ENCODE peak calls at places on chromosomes 11 and 22, in four cellular contexts. A is HepG2, O is lung, S is HAP-1. Z is an unnamed sample. For H3K36me3, the result is how much of the 10 kb centered on the place peaks cover.

GRCh38 chr11:75160328-75160757 is 9.4 kb downstream of the SLCO2B1 start:
- DNase-seq in S (no peak), A (no peak), O (no peak), Z (no peak)

GRCh38 chr11:114553642-114554041 is 6.0 kb downstream of the NXPE1 start:
- DNase-seq in A (no peak), S (no peak), O (no peak), Z (no peak)

GRCh38 chr11:27535103-27535502 is 28.5 kb upstream of the LIN7C start:
- DNase-seq in O (no peak), A (no peak), S (no peak), Z (no peak)

GRCh38 chr11:46036009-46036408 is 85.2 kb downstream of the PHF21A start:
- DNase-seq in A (no peak), O (no peak), S (no peak), Z (no peak)

GRCh38 chr11:75140269-75141138 is 10.4 kb upstream of the SLCO2B1 start:
- DNase-seq in A (peak), O (peak), S (peak), Z (peak)

GRCh38 chr11:59611570-59612565 is 3.7 kb downstream of the OSBP start:
- DNase-seq in A (peak), O (no peak), S (no peak), Z (no peak)

GRCh38 chr11:65439331-65440181 is 17.0 kb downstream of the NEAT1 start:
- DNase-seq in A (no peak), O (no peak), S (no peak), Z (no peak)

GRCh38 chr11:82873919-82874333 is 26.3 kb downstream of the PRCP start:
- DNase-seq in O (no peak), S (no peak), A (no peak), Z (no peak)

GRCh38 chr11:59263225-59263894 is 50.6 kb upstream of the MPEG1 start:
- DNase-seq in O (no peak), S (peak), A (peak), Z (peak)

GRCh38 chr22:48782326-48782725 is 1045.3 kb downstream of the BRD1 start:
- DNase-seq in A (no peak), S (no peak), O (no peak), Z (no peak)

GRCh38 chr22:37607912-37608476 is 640 bp upstream of the GGA1 start:
- DNase-seq in S (no peak), A (no peak), O (no peak), Z (no peak)

GRCh38 chr11:117884994-117885393 is 8.5 kb upstream of the FXYD6 start:
- DNase-seq in A (no peak), S (no peak), O (no peak), Z (peak)

GRCh38 chr11:73154178-73154577 is 12.1 kb upstream of the FCHSD2 start:
- DNase-seq in S (no peak), A (no peak), O (no peak), Z (no peak)

GRCh38 chr11:106420048-106420665 is 342.7 kb downstream of the AASDHPPT start:
- DNase-seq in S (no peak), A (no peak), O (no peak), Z (no peak)

GRCh38 chr11:10375280-10376048 is 70.6 kb downstream of the ADM start:
- DNase-seq in O (no peak), A (no peak), S (no peak), Z (no peak)

GRCh38 chr11:32420937-32421532 is 14.3 kb downstream of the WT1 start:
- DNase-seq in A (no peak), O (no peak), S (no peak), Z (no peak)

GRCh38 chr11:47466701-47467250 is 17.8 kb upstream of the RAPSN start:
- DNase-seq in S (no peak), A (no peak), O (no peak), Z (no peak)

GRCh38 chr22:27720860-27721259 is 80.7 kb downstream of the MN1 start:
- DNase-seq in S (no peak), A (no peak), O (no peak), Z (no peak)

GRCh38 chr11:29300441-29300840 is 716.4 kb downstream of the KCNA4 start:
- DNase-seq in A (no peak), O (no peak), S (no peak), Z (no peak)

GRCh38 chr22:27825174-27825573 is 23.6 kb upstream of the MN1 start:
- DNase-seq in S (peak), A (no peak), O (no peak), Z (no peak)

GRCh38 chr22:18156878-18157713 is 7.1 kb downstream of the USP18 start:
- DNase-seq in O (peak), A (peak), S (peak), Z (peak)

GRCh38 chr22:39503590-39503989 is 1.5 kb downstream of the MIEF1 start:
- DNase-seq in A (no peak), O (no peak), S (no peak), Z (no peak)

GRCh38 chr11:131889146-131889577 is 518.7 kb downstream of the NTM start:
- DNase-seq in S (no peak), A (no peak), O (no peak), Z (no peak)

GRCh38 chr11:27296406-27296994 is 66.5 kb downstream of the CCDC34 start:
- DNase-seq in S (peak), O (no peak), A (peak), Z (no peak)

GRCh38 chr22:44085743-44086741 is 61.9 kb downstream of the PARVB start:
- DNase-seq in A (peak), O (peak), S (peak), Z (peak)

GRCh38 chr11:44923080-44923479 is 27.6 kb downstream of the TP53I11 start:
- DNase-seq in A (no peak), S (no peak), O (no peak), Z (no peak)

GRCh38 chr11:122367809-122368231 is 251.8 kb upstream of the BLID start:
- DNase-seq in S (peak), A (peak), O (no peak), Z (no peak)

GRCh38 chr22:45150139-45150538 is 13.6 kb upstream of the NUP50 start:
- DNase-seq in O (no peak), A (no peak), S (no peak), Z (no peak)

GRCh38 chr11:117833401-117833891 is 8.9 kb upstream of the FXYD2 start:
- DNase-seq in S (peak), A (no peak), O (peak), Z (peak)

GRCh38 chr11:122173587-122173986 is 57.6 kb upstream of the BLID start:
- DNase-seq in A (no peak), S (no peak), O (no peak), Z (no peak)

GRCh38 chr11:68014157-68014965 is 4.2 kb downstream of the ALDH3B1 start:
- DNase-seq in A (no peak), O (peak), S (no peak), Z (peak)

GRCh38 chr11:19712281-19713220 is at the start of gene NAV2:
- DNase-seq in S (peak), O (peak), A (peak), Z (peak)

GRCh38 chr11:17347676-17348075 is 3.9 kb upstream of the NCR3LG1 start:
- DNase-seq in A (no peak), O (no peak), S (no peak), Z (no peak)

GRCh38 chr22:31291403-31291715 is 929 bp downstream of the PIK3IP1 start:
- DNase-seq in S (no peak), A (no peak), O (no peak), Z (no peak)

GRCh38 chr22:23285734-23286133 is 105.4 kb downstream of the BCR start:
- DNase-seq in S (no peak), O (no peak), A (no peak), Z (no peak)

GRCh38 chr11:130876100-130876499 is 40.2 kb downstream of the SNX19 start:
- DNase-seq in A (no peak), O (no peak), S (no peak), Z (no peak)
- H3K36me3 ChIP-seq in A (under half), O (under half), S (under half), Z (half or more)

GRCh38 chr11:16002942-16003341 is 353.4 kb downstream of the SOX6 start:
- DNase-seq in S (no peak), A (no peak), O (no peak), Z (no peak)

GRCh38 chr11:16011396-16011795 is 344.9 kb downstream of the SOX6 start:
- DNase-seq in O (no peak), A (no peak), S (no peak), Z (no peak)

GRCh38 chr11:16012125-16012751 is 344.1 kb downstream of the SOX6 start:
- DNase-seq in A (no peak), O (no peak), S (no peak), Z (no peak)

GRCh38 chr11:16009021-16009420 is 347.3 kb downstream of the SOX6 start:
- DNase-seq in O (no peak), A (no peak), S (no peak), Z (no peak)

GRCh38 chr11:16007514-16007913 is 348.8 kb downstream of the SOX6 start:
- DNase-seq in S (no peak), O (no peak), A (no peak), Z (no peak)
- H3K36me3 ChIP-seq in S (under half), O (under half), A (under half), Z (under half)

GRCh38 chr22:19498154-19498865 is 18.6 kb downstream of the CDC45 start:
- DNase-seq in O (no peak), A (no peak), S (no peak), Z (no peak)
- H3K36me3 ChIP-seq in O (under half), A (under half), S (half or more), Z (under half)

DNA sequence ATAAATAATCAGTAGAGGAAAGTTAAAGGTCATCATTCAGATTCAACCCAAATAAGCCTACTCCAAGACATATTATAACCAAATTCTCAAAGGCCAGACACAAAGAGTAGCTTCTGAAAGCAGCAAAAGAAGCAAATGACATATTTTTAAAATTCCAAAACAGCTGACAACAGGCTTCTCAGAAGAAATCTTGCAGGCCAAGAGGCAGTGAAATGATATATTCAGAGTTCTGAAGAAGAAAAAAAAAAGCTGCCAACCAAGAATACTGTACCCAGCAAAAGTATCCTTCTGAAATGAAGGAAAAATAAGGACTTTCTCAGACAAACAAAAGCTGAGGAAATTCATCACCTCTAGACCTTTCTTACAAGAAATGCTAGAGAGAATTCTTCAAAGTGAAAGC is 787.1 kb upstream of the TENM4 start:
- DNase-seq in A (no peak), S (no peak), O (no peak), Z (no peak)
- H3K36me3 ChIP-seq in A (under half), S (under half), O (under half), Z (under half)

GRCh38 chr11:595400-595799 is 19.1 kb downstream of the PHRF1 start:
- DNase-seq in A (no peak), S (no peak), O (no peak), Z (no peak)

GRCh38 chr11:590997-591396 is 14.7 kb downstream of the PHRF1 start:
- DNase-seq in A (no peak), S (no peak), O (no peak), Z (no peak)

GRCh38 chr11:592501-592900 is 16.2 kb downstream of the PHRF1 start:
- DNase-seq in O (no peak), S (no peak), A (no peak), Z (no peak)

GRCh38 chr11:593347-593746 is 17.1 kb downstream of the PHRF1 start:
- DNase-seq in S (no peak), A (no peak), O (no peak), Z (no peak)

GRCh38 chr11:592918-593317 is 16.6 kb downstream of the PHRF1 start:
- DNase-seq in O (no peak), A (no peak), S (no peak), Z (no peak)
- H3K36me3 ChIP-seq in O (under half), A (half or more), S (half or more), Z (under half)